ENCODE peak calls at places on chromosomes 12 and 14, in seven cellular contexts. E, K, U, I, B, W and Q are unnamed samples.

GRCh38 chr12:127677537-127678131 is 589.3 kb upstream of the TMEM132C start:
- DNase-seq in U (peak), I (peak), E (peak), B (peak), W (peak), K (peak), Q (no peak)

GRCh38 chr12:2052861-2053674 is at the start of gene CACNA1C:
- DNase-seq in E (peak), U (peak), B (peak), W (peak), I (no peak), K (peak), Q (no peak)

GRCh38 chr12:54993181-54993835 is 8.7 kb upstream of the TESPA1 start:
- DNase-seq in I (no peak), U (peak), E (peak), W (peak), B (peak), K (no peak), Q (peak)

GRCh38 chr14:70785556-70785955 is 23.8 kb downstream of the MAP3K9 start:
- DNase-seq in I (no peak), E (no peak), B (no peak), W (no peak), K (no peak), U (no peak), Q (no peak)

GRCh38 chr14:80636071-80636470 is 305.5 kb downstream of the CEP128 start:
- DNase-seq in B (no peak), U (no peak), E (no peak), K (no peak), I (no peak), W (no peak), Q (no peak)

GRCh38 chr12:65510584-65511050 is 232.1 kb downstream of the MSRB3 start:
- DNase-seq in I (no peak), U (peak), E (peak), B (no peak), K (peak), W (no peak), Q (no peak)

GRCh38 chr14:94767321-94767878 is 2.5 kb downstream of the GSC start:
- DNase-seq in E (no peak), K (no peak), W (no peak), U (no peak), B (no peak), I (no peak), Q (no peak)

GRCh38 chr14:31479026-31479425 is 8.8 kb downstream of the GPR33 start:
- DNase-seq in U (no peak), K (no peak), W (no peak), B (no peak), E (no peak), I (no peak), Q (no peak)

GRCh38 chr14:85087201-85087600 is 442.7 kb upstream of the FLRT2 start:
- DNase-seq in E (no peak), I (no peak), U (no peak), K (no peak), W (no peak), B (no peak), Q (no peak)